ENCODE peak calls at places on chromosomes 7 and 10, in five cellular contexts. T is psoas muscle, D is GM23338, P is neural progenitor cell, Q is cardiac muscle cell. C is an unnamed sample.

GRCh38 chr7:7770228-7770627 is 51.8 kb upstream of the RPA3 start:
- DNase-seq in P (no peak), Q (no peak), T (no peak), D (no peak), C (no peak)

GRCh38 chr10:119025336-119025735 is 4.2 kb upstream of the NANOS1 start:
- DNase-seq in Q (peak; percentile 32), T (peak; percentile 83), P (no peak), D (no peak), C (peak; percentile 87)

GRCh38 chr7:18128846-18129245 is 101.2 kb upstream of the PRPS1L1 start:
- DNase-seq in D (no peak), T (no peak), Q (no peak), P (peak; percentile 17), C (no peak)

GRCh38 chr10:13587367-13587766 is 602 bp downstream of the PRPF18 start:
- DNase-seq in Q (peak; percentile 3), T (peak; percentile 21), D (peak; percentile 60), P (peak; percentile 6), C (peak; percentile 7)

GRCh38 chr10:74650613-74651012 is 175.8 kb upstream of the KAT6B start:
- DNase-seq in P (no peak), T (no peak), Q (no peak), D (no peak), C (no peak)

GRCh38 chr7:2843711-2844152 is 376 bp downstream of the GNA12 start:
- DNase-seq in T (peak; percentile 51), P (no peak), Q (no peak), D (no peak), C (no peak)

GRCh38 chr7:139576179-139576973 is 52.9 kb downstream of the CLEC2L start:
- DNase-seq in D (no peak), P (no peak), T (no peak), Q (no peak), C (no peak)

GRCh38 chr7:12814797-12815196 is 127.4 kb downstream of the ARL4A start:
- DNase-seq in P (no peak), Q (no peak), T (no peak), D (no peak), C (no peak)

GRCh38 chr10:90319188-90319914 is 538.5 kb downstream of the HTR7 start:
- DNase-seq in T (no peak), D (peak; percentile 58), Q (peak; percentile 8), P (peak; percentile 53), C (peak; percentile 58)

GRCh38 chr7:130879191-130879590 is 145.2 kb upstream of the KLF14 start:
- DNase-seq in D (no peak), T (no peak), Q (no peak), P (no peak), C (no peak)

DNA sequence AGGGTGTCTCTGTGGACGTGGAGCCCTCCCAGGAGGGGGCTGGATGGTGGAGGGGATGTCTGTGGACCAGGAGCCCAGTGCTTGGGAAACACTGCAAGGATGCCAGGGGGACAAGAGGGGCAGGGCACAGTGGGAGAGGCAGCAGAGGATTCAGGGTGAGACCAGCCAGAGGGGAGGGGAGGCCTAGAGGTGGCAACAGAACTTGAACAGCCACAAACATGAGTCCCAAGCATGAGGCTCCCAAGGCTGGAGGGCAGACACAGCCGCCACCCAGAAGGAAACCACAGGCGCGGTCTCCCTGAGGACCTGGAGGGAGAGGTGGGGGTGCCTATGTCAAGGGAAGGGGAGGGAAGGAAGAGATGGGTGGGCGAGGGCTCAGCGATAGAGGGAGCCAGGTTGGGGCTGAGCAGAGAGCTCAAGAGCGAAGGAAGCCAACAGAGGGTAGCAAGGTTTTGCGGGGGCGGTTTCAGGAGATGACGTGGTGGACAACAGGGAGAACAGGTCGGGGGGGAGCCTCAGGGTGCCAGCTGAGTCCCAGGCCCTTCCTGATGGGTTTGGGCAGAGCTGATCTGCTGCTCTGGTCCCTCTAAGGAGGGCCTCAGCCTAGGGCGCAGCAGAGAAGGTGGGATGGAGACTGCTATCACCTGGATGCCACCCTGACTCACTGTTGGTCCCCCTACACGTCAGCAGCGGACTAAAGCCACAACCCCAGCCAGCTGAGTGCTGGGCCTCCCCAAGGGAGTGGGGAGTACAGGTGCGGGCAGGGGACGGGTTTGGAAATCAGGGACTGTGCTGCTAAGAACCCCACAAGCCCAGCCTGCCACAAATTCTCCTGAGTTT is 6.7 kb upstream of the PILRA start:
- DNase-seq in D (no peak), P (no peak), Q (no peak), T (no peak), C (no peak)
- H3K4me1 ChIP-seq in D (peaks cover 13% of the 10 kb centered on the region), P (peaks cover 23% of the 10 kb centered on the region), Q (no peaks in the 10 kb centered on the region), T (no peaks in the 10 kb centered on the region), C (no peaks in the 10 kb centered on the region)

GRCh38 chr10:120262857-120263547 is 194.0 kb upstream of the PLPP4 start:
- DNase-seq in P (no peak), D (no peak), Q (no peak), T (no peak), C (no peak)
- H3K27me3 ChIP-seq in P (no peaks in the 10 kb centered on the region), D (no peaks in the 10 kb centered on the region), Q (no peaks in the 10 kb centered on the region), T (no peaks in the 10 kb centered on the region), C (peaks cover 13% of the 10 kb centered on the region)

DNA sequence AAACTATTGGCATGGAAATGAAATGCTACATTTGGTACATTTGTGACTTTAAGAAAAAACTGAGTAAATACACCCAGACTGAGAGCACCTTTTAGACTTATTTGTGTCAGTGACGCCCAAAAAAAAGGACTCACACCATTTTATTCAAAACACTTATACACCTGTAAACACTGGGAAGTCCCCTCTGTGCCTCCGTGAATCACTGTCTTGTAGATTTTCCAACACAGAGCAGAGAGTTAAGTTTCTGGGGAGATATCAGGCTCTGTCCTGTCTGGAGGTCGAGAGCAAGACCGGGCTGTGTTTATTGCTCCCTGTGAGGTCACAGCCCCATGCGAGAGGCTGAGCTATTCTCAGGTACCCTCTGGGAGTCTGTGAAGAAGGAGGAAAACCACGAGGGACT is 60.7 kb upstream of the TM9SF3 start:
- DNase-seq in T (no peak), P (no peak), D (no peak), Q (no peak), C (no peak)
- H3K4me1 ChIP-seq in T (no peaks in the 10 kb centered on the region), P (peaks cover 6% of the 10 kb centered on the region), D (no peaks in the 10 kb centered on the region), Q (no peaks in the 10 kb centered on the region), C (no peaks in the 10 kb centered on the region)

GRCh38 chr10:75654777-75655176 is 223.4 kb downstream of the LRMDA start:
- DNase-seq in T (no peak), D (no peak), Q (no peak), P (no peak), C (no peak)
- H3K27me3 ChIP-seq in T (peaks cover 9% of the 10 kb centered on the region), D (no peaks in the 10 kb centered on the region), Q (no peaks in the 10 kb centered on the region), P (no peaks in the 10 kb centered on the region), C (no peaks in the 10 kb centered on the region)

GRCh38 chr10:71834343-71834674 is 16.7 kb downstream of the PSAP start:
- DNase-seq in Q (no peak), D (no peak), T (no peak), P (no peak), C (no peak)

GRCh38 chr10:71833451-71834342 is 17.4 kb downstream of the PSAP start:
- DNase-seq in P (no peak), T (no peak), D (no peak), Q (no peak), C (no peak)

GRCh38 chr10:71837085-71837827 is 13.8 kb downstream of the PSAP start:
- DNase-seq in P (peak; percentile 65), Q (peak; percentile 52), D (peak; percentile 72), T (no peak), C (no peak)

GRCh38 chr10:71836594-71836970 is 14.5 kb downstream of the PSAP start:
- DNase-seq in T (no peak), P (no peak), Q (no peak), D (no peak), C (no peak)

DNA sequence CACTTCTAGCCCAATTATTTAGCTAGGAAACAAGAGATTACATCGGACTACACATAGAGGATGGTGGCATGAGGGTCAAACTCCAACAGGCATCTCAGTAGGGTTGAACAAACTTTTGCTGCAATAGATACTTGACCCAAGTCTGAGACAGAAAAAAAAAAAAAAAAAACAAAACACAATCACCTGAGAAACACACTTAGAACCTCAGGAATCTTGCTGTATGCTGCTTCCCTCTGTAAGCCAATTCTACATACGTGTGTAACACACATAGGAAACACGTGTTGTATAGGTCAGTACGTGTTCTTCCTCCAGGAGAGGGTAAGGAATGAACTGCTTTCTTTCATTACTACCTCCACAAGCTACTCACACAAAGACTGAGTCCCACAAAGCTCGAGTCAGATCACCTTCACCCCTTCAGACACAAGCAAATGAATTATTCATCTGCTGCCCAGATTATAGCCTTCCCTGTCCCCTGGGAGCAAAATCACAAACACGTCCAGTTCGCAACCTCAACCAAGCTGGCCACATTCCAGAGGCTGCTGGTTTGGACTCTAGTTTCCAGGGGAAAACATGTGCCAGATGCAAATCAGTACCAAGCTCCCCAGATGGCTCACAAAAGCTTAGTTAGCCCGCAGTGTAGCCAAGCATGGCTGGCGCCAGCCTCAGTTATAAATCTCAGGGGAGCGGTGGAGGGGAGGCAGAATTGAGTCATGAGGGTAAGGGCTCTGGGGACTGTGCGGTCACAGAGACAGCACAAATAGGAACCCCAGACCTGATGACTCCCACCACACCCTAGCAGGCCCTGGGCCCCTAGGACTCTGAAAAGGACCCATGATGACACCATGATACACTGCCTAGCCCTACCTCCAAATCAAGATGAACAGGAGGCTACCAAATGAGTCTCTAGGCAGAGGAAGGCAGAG is 15.1 kb downstream of the PSAP start:
- DNase-seq in T (peak; percentile 72), P (peak; percentile 34), D (no peak), Q (peak; percentile 46), C (peak; percentile 57)
- H3K4me1 ChIP-seq in T (peaks cover 80% of the 10 kb centered on the region), P (peaks cover 49% of the 10 kb centered on the region), D (peaks cover 40% of the 10 kb centered on the region), Q (peaks cover 39% of the 10 kb centered on the region), C (peaks cover 56% of the 10 kb centered on the region)

GRCh38 chr7:55019329-55019690 is 493 bp downstream of the EGFR start:
- DNase-seq in P (peak; percentile 72), T (peak; percentile 79), D (peak; percentile 64), Q (peak; percentile 46), C (no peak)

GRCh38 chr7:55020481-55020871 is 1.7 kb downstream of the EGFR start:
- DNase-seq in Q (no peak), T (peak; percentile 71), D (no peak), P (no peak), C (no peak)

GRCh38 chr7:55021053-55021452 is 2.2 kb downstream of the EGFR start:
- DNase-seq in T (no peak), Q (no peak), P (no peak), D (no peak), C (no peak)

GRCh38 chr7:55018361-55019328 is at the start of gene EGFR:
- DNase-seq in P (peak; percentile 82), T (peak; percentile 80), D (peak; percentile 75), Q (peak; percentile 57), C (peak; percentile 88)

DNA sequence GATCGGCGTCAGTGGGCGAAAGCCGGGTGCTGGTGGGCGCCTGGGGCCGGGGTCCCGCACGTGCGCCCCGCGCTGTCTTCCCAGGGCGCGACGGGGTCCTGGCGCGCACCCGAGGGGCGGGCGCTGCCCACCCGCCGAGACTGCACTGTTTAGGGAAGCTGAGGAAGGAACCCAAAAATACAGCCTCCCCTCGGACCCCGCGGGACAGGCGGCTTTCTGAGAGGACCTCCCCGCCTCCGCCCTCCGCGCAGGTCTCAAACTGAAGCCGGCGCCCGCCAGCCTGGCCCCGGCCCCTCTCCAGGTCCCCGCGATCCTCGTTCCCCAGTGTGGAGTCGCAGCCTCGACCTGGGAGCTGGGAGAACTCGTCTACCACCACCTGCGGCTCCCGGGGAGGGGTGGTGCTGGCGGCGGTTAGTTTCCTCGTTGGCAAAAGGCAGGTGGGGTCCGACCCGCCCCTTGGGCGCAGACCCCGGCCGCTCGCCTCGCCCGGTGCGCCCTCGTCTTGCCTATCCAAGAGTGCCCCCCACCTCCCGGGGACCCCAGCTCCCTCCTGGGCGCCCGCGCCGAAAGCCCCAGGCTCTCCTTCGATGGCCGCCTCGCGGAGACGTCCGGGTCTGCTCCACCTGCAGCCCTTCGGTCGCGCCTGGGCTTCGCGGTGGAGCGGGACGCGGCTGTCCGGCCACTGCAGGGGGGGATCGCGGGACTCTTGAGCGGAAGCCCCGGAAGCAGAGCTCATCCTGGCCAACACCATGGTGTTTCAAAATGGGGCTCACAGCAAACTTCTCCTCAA is 1.1 kb downstream of the EGFR start:
- DNase-seq in Q (peak; percentile 37), T (peak; percentile 41), D (peak; percentile 55), P (peak; percentile 59), C (peak; percentile 33)
- H3K27me3 ChIP-seq in Q (peaks cover 96% of the 10 kb centered on the region), T (no peaks in the 10 kb centered on the region), D (peaks cover 69% of the 10 kb centered on the region), P (peaks cover 82% of the 10 kb centered on the region), C (no peaks in the 10 kb centered on the region)

C was measured in SJSA1.